ENCODE peak calls at places on chromosomes 12 and 14, in five cellular contexts. K is transverse colon, J is body of pancreas, W is heart left ventricle, I is sigmoid colon. Y is an unnamed sample.

GRCh38 chr14:99389171-99389826 is 91.4 kb downstream of the SETD3 start:
- DNase-seq in K (peak), J (peak), W (no peak), I (no peak), Y (no peak)

GRCh38 chr12:30624009-30624408 is 71.7 kb downstream of the IPO8 start:
- DNase-seq in K (no peak), J (no peak), W (no peak), I (no peak), Y (no peak)

GRCh38 chr14:70622111-70622712 is 19.5 kb upstream of the TTC9 start:
- DNase-seq in K (peak), J (peak), W (no peak), I (no peak), Y (no peak)

GRCh38 chr12:51821423-51822260 is 26.9 kb downstream of the FIGNL2 start:
- DNase-seq in K (no peak), J (no peak), W (no peak), I (no peak), Y (no peak)

GRCh38 chr14:79809849-79810612 is 401.3 kb downstream of the DIO2 start:
- DNase-seq in K (peak), J (no peak), W (no peak), I (no peak), Y (no peak)

GRCh38 chr14:91249841-91250616 is 5.5 kb upstream of the GPR68 start:
- DNase-seq in K (peak), J (no peak), W (no peak), I (no peak), Y (no peak)

GRCh38 chr12:15662983-15663659 is 126.1 kb downstream of the EPS8 start:
- DNase-seq in K (no peak), J (no peak), W (no peak), I (no peak), Y (no peak)

GRCh38 chr12:13373131-13373530 is 176.6 kb downstream of the EMP1 start:
- DNase-seq in K (no peak), J (no peak), W (no peak), I (no peak), Y (no peak)

GRCh38 chr14:54440870-54441868 is at the start of gene CNIH1:
- DNase-seq in K (peak), J (peak), W (peak), I (peak), Y (peak)

GRCh38 chr12:9762369-9762768 is 1.7 kb upstream of the CD69 start:
- DNase-seq in K (no peak), J (no peak), W (no peak), I (no peak), Y (no peak)

GRCh38 chr12:9763025-9763424 is 2.3 kb upstream of the CD69 start:
- DNase-seq in K (no peak), J (no peak), W (no peak), I (no peak), Y (no peak)

GRCh38 chr12:9759680-9760592 is 765 bp downstream of the CD69 start:
- DNase-seq in K (no peak), J (no peak), W (no peak), I (no peak), Y (no peak)

GRCh38 chr12:9760699-9761406 is at the start of gene CD69:
- DNase-seq in K (peak), J (no peak), W (no peak), I (no peak), Y (no peak)

DNA sequence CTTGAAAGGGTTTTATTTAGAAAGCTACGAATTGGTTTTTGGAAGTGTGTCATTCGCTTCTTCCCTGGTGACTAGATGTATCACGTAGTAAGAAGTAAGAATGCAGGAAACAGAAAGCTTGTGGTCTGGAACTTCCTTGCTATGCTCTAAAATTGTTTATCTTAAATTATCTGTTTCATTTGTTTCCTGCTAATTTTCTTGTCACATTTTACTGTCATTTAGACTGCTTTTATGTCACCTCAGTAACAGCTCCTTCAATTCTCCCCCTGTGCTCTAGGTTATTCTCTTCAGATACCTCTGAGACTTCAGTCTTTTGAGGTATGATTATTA is 671 bp upstream of the CD69 start:
- DNase-seq in K (no peak), J (no peak), W (no peak), I (no peak), Y (no peak)
- H3K27ac ChIP-seq in K (peak), J (no peak), W (peak), I (no peak), Y (peak)

DNA sequence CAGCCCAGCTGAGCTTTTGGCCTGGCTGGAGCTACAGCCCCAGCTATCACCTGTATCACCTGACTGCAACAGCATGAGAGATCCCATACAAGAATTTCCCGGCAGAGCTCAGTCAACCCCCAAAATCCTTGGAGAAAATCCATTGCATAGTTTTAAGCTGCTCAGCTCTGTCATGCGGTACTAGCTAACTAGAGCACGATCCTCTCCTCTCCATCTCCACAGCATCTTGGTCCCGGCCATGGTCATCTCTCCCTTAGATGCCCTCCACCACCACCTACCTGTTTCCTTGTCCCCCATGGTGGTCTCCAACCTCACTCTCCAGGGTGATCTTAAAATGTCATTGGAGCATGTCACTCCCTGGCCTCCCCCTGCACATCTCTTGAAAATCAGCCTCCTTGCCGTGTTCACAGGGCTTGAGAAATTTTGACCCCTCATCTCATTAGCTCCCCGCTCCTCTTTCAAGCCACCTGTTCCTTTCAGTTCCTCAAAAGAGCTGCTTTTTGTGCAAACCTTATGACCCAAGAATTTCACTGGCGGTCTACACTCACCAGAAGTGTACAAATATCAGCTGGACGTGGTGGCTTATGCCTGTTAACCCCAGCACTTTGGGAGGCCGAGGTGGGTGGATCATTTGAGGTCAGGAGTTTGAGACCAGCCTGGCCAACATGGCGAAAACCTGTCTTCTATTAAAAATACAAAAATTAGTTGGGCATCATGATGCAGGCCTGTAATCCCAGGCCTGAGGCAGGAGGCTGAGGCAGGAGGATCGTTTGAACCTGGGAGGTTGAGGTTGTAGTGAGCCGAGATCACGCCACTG is 8.1 kb upstream of the CLMN start:
- DNase-seq in K (peak), J (no peak), W (no peak), I (no peak), Y (no peak)
- TF ChIP-seq POLR2A in K (no peak), J (no peak), W (no peak), I (no peak), Y (no peak)

DNA sequence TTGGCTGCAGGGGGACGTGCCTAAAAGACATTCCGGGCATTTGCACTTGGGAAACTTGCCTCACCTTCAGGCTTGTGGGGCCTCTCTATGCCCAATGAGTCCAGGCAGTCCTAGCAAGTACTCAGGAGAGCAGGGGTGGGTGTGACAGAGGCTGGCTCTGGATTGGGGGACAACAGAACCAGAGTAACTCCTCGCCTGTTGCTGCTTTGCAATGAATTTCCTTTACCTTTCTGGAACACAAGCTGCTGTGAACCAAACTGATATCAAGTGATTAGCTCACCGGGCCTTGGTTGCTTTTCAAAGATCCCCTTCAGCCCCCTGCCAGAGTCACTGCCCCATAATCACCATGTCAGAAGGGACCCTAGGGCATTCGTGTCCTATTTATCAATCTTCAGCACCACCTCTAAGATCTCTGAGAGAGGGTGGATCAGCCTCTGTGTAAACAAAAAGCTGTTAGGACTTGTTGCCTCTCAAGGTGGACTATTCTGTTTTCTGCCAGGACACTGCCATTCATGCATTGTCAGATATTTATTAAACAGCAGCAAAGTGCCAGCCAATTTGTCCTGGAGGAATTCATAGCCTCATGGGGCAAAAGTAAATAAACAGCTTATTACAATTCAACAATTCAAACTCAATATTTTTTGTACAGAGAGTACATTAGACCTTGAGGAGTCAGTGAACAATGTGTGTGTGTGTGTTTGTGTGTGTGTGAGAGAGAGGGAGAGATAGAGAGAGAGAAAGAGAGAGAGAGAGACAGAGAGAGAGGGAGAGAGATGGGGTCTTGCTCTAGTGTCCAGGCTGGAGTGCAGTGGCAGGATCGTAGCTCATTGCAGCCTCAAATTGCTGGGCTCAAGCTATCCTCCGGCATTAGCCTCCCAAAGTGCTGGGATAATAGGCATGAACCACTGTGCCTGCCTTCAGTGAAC is 11.3 kb downstream of the NFATC4 start:
- DNase-seq in K (no peak), J (no peak), W (no peak), I (no peak), Y (no peak)
- H3K27ac ChIP-seq in K (no peak), J (peak), W (no peak), I (no peak), Y (no peak)

GRCh38 chr14:105420141-105420975 is 731 bp downstream of the MTA1 start:
- DNase-seq in K (no peak), J (no peak), W (no peak), I (no peak), Y (no peak)
- TF ChIP-seq POLR2A in K (no peak), J (no peak), W (no peak), I (no peak), Y (no peak)

GRCh38 chr12:130577348-130577747 is 138.8 kb downstream of the RIMBP2 start:
- DNase-seq in K (no peak), J (no peak), W (no peak), I (no peak), Y (no peak)
- H3K27ac ChIP-seq in K (no peak), J (no peak), W (no peak), I (no peak), Y (no peak)

DNA sequence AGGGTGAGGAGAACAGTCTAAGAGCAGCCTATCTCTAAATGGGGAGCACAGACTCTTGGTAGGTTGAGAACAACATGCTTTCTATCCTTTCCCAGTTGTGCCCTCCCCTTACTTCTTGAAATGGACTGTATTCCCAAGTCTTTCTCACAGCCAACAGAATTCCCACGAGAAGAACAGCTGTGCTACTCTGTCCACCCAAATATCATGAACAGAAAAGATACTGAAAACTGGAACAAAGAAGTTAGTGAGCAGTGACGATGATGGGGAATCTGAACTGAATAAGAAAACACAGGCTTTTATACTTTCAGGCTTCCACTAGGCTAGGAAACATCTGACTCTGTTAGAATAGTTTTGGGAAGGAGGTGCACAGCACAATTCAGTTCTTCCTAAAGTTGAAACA is 3.4 kb downstream of the NACA start:
- DNase-seq in K (no peak), J (no peak), W (no peak), I (no peak), Y (no peak)
- TF ChIP-seq POLR2A in K (no peak), J (no peak), W (no peak), I (no peak), Y (no peak)

GRCh38 chr14:59274991-59275391 is 86.5 kb downstream of the DAAM1 start:
- DNase-seq in K (no peak), J (peak), W (peak), I (no peak), Y (no peak)

GRCh38 chr14:59278111-59278510 is 89.6 kb downstream of the DAAM1 start:
- DNase-seq in K (no peak), J (no peak), W (no peak), I (no peak), Y (no peak)

GRCh38 chr14:59276235-59276634 is 87.8 kb downstream of the DAAM1 start:
- DNase-seq in K (no peak), J (no peak), W (no peak), I (no peak), Y (no peak)

GRCh38 chr14:59275668-59276067 is 87.2 kb downstream of the DAAM1 start:
- DNase-seq in K (no peak), J (no peak), W (no peak), I (no peak), Y (no peak)

GRCh38 chr14:59277659-59278058 is 89.2 kb downstream of the DAAM1 start:
- DNase-seq in K (no peak), J (no peak), W (no peak), I (no peak), Y (no peak)
- H3K27ac ChIP-seq in K (peak), J (no peak), W (no peak), I (peak), Y (peak)

DNA sequence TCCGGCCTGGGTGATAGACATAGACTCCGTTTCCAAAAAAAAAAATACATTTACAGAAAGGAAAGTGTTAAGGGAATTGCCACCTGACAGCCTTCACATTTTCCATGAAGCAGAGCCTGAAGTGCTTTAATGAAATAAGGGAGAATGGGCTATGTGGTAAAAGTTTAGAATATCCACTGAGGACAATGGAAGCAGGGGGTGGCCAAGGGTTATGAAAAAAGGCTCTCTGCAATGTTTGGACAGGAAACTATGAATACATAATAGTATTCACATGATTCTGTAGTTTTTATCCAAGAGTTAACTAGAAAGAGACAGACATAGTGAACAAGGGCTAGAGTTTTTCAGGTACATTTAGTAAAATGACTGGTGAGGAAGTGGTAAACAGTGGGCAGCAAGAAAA is 75.3 kb downstream of the COCH start:
- DNase-seq in K (no peak), J (no peak), W (no peak), I (no peak), Y (no peak)
- TF ChIP-seq POLR2A in K (no peak), J (no peak), W (no peak), I (no peak), Y (no peak)